ENCODE peak calls at places on chromosomes 13 and 19, in five cellular contexts. One of them, this sample, is unnamed. For H3K36me3, the result is how much of the 10 kb centered on the place peaks cover.

GRCh38 chr13:52599853-52600603 is 42.2 kb upstream of the HNRNPA1L2 start:
- DNase-seq in endodermal cell: peak
- DNase-seq in CD8-positive, alpha-beta T cell: no peak
- DNase-seq in heart right ventricle: peak
- DNase-seq in naive thymus-derived CD4-positive, alpha-beta T cell: no peak
- DNase-seq in this sample: no peak

GRCh38 chr13:66914155-66914554 is 316.0 kb downstream of the PCDH9 start:
- DNase-seq in endodermal cell: no peak
- DNase-seq in naive thymus-derived CD4-positive, alpha-beta T cell: no peak
- DNase-seq in CD8-positive, alpha-beta T cell: no peak
- DNase-seq in heart right ventricle: no peak
- DNase-seq in this sample: no peak

GRCh38 chr19:42122691-42123607 is 9.3 kb downstream of the POU2F2 start:
- DNase-seq in CD8-positive, alpha-beta T cell: peak
- DNase-seq in heart right ventricle: no peak
- DNase-seq in naive thymus-derived CD4-positive, alpha-beta T cell: no peak
- DNase-seq in endodermal cell: no peak
- DNase-seq in this sample: peak

GRCh38 chr19:49939721-49940481 is 10.6 kb upstream of the NUP62 start:
- DNase-seq in CD8-positive, alpha-beta T cell: no peak
- DNase-seq in heart right ventricle: no peak
- DNase-seq in endodermal cell: peak
- DNase-seq in naive thymus-derived CD4-positive, alpha-beta T cell: no peak
- DNase-seq in this sample: no peak

GRCh38 chr19:7358102-7358597 is 9.4 kb downstream of the ARHGEF18 start:
- DNase-seq in CD8-positive, alpha-beta T cell: no peak
- DNase-seq in endodermal cell: no peak
- DNase-seq in heart right ventricle: no peak
- DNase-seq in naive thymus-derived CD4-positive, alpha-beta T cell: no peak
- DNase-seq in this sample: no peak

GRCh38 chr13:23087884-23088283 is 92.9 kb upstream of the SGCG start:
- DNase-seq in naive thymus-derived CD4-positive, alpha-beta T cell: no peak
- DNase-seq in CD8-positive, alpha-beta T cell: no peak
- DNase-seq in endodermal cell: peak
- DNase-seq in heart right ventricle: no peak
- DNase-seq in this sample: no peak

GRCh38 chr13:46582190-46582589 is 29.2 kb downstream of the LRCH1 start:
- DNase-seq in naive thymus-derived CD4-positive, alpha-beta T cell: no peak
- DNase-seq in endodermal cell: no peak
- DNase-seq in heart right ventricle: no peak
- DNase-seq in CD8-positive, alpha-beta T cell: no peak
- DNase-seq in this sample: no peak

GRCh38 chr13:89862011-89862690 is 1485.3 kb upstream of the MIR17HG start:
- DNase-seq in naive thymus-derived CD4-positive, alpha-beta T cell: no peak
- DNase-seq in heart right ventricle: no peak
- DNase-seq in endodermal cell: no peak
- DNase-seq in CD8-positive, alpha-beta T cell: no peak
- DNase-seq in this sample: no peak

GRCh38 chr13:46627462-46627861 is 74.5 kb downstream of the LRCH1 start:
- DNase-seq in naive thymus-derived CD4-positive, alpha-beta T cell: no peak
- DNase-seq in endodermal cell: no peak
- DNase-seq in heart right ventricle: no peak
- DNase-seq in CD8-positive, alpha-beta T cell: no peak
- DNase-seq in this sample: no peak

GRCh38 chr13:31870511-31870910 is 131.2 kb downstream of the RXFP2 start:
- DNase-seq in CD8-positive, alpha-beta T cell: no peak
- DNase-seq in heart right ventricle: no peak
- DNase-seq in endodermal cell: no peak
- DNase-seq in naive thymus-derived CD4-positive, alpha-beta T cell: no peak
- DNase-seq in this sample: no peak
- H3K36me3 ChIP-seq in CD8-positive, alpha-beta T cell: under half
- H3K36me3 ChIP-seq in heart right ventricle: under half
- H3K36me3 ChIP-seq in endodermal cell: under half
- H3K36me3 ChIP-seq in naive thymus-derived CD4-positive, alpha-beta T cell: under half
- H3K36me3 ChIP-seq in this sample: under half

DNA sequence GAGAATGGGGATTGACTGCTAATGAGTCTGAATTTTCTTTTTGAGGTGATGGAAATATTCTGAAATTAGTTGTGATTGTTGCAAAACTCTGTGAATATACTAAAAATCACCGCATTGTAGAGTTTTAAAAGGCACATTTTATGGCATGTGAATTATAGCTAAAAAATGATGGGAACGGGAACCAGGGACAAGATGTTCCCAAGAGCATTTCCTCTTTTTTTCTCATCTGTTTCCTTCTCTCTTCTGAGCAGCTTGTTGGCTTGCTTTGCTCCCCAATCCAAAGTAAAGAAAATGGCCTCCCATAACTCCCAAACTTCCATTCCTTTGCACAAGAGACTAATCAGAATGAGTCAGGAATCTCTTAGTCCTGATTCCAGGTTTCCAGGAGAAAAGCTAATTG is 459.2 kb downstream of the TSHZ3 start:
- DNase-seq in naive thymus-derived CD4-positive, alpha-beta T cell: no peak
- DNase-seq in CD8-positive, alpha-beta T cell: no peak
- DNase-seq in heart right ventricle: no peak
- DNase-seq in endodermal cell: no peak
- DNase-seq in this sample: no peak
- H3K36me3 ChIP-seq in naive thymus-derived CD4-positive, alpha-beta T cell: under half
- H3K36me3 ChIP-seq in CD8-positive, alpha-beta T cell: under half
- H3K36me3 ChIP-seq in heart right ventricle: under half
- H3K36me3 ChIP-seq in endodermal cell: under half
- H3K36me3 ChIP-seq in this sample: under half

GRCh38 chr13:36362914-36363313 is 16.7 kb upstream of the SPART start:
- DNase-seq in naive thymus-derived CD4-positive, alpha-beta T cell: no peak
- DNase-seq in CD8-positive, alpha-beta T cell: no peak
- DNase-seq in endodermal cell: no peak
- DNase-seq in heart right ventricle: no peak
- DNase-seq in this sample: no peak
- H3K36me3 ChIP-seq in naive thymus-derived CD4-positive, alpha-beta T cell: under half
- H3K36me3 ChIP-seq in CD8-positive, alpha-beta T cell: under half
- H3K36me3 ChIP-seq in endodermal cell: under half
- H3K36me3 ChIP-seq in heart right ventricle: under half
- H3K36me3 ChIP-seq in this sample: under half

GRCh38 chr19:2132731-2133490 is 18.5 kb downstream of the AP3D1 start:
- DNase-seq in CD8-positive, alpha-beta T cell: no peak
- DNase-seq in heart right ventricle: no peak
- DNase-seq in endodermal cell: no peak
- DNase-seq in naive thymus-derived CD4-positive, alpha-beta T cell: no peak
- DNase-seq in this sample: no peak
- H3K36me3 ChIP-seq in CD8-positive, alpha-beta T cell: under half
- H3K36me3 ChIP-seq in heart right ventricle: half or more
- H3K36me3 ChIP-seq in endodermal cell: half or more
- H3K36me3 ChIP-seq in naive thymus-derived CD4-positive, alpha-beta T cell: under half
- H3K36me3 ChIP-seq in this sample: half or more

GRCh38 chr19:46321653-46322052 is 24.8 kb downstream of the HIF3A start:
- DNase-seq in endodermal cell: no peak
- DNase-seq in CD8-positive, alpha-beta T cell: no peak
- DNase-seq in heart right ventricle: no peak
- DNase-seq in naive thymus-derived CD4-positive, alpha-beta T cell: no peak
- DNase-seq in this sample: no peak

GRCh38 chr19:46317339-46317738 is 20.5 kb downstream of the HIF3A start:
- DNase-seq in naive thymus-derived CD4-positive, alpha-beta T cell: no peak
- DNase-seq in CD8-positive, alpha-beta T cell: no peak
- DNase-seq in heart right ventricle: no peak
- DNase-seq in endodermal cell: no peak
- DNase-seq in this sample: no peak

GRCh38 chr19:46319620-46320019 is 22.8 kb downstream of the HIF3A start:
- DNase-seq in naive thymus-derived CD4-positive, alpha-beta T cell: no peak
- DNase-seq in heart right ventricle: no peak
- DNase-seq in endodermal cell: no peak
- DNase-seq in CD8-positive, alpha-beta T cell: no peak
- DNase-seq in this sample: no peak

GRCh38 chr19:46324277-46324676 is 22.6 kb upstream of the PPP5C start:
- DNase-seq in heart right ventricle: no peak
- DNase-seq in CD8-positive, alpha-beta T cell: no peak
- DNase-seq in naive thymus-derived CD4-positive, alpha-beta T cell: no peak
- DNase-seq in endodermal cell: no peak
- DNase-seq in this sample: no peak

GRCh38 chr19:46320559-46320958 is 23.7 kb downstream of the HIF3A start:
- DNase-seq in CD8-positive, alpha-beta T cell: no peak
- DNase-seq in endodermal cell: no peak
- DNase-seq in naive thymus-derived CD4-positive, alpha-beta T cell: no peak
- DNase-seq in heart right ventricle: no peak
- DNase-seq in this sample: no peak
- H3K36me3 ChIP-seq in CD8-positive, alpha-beta T cell: under half
- H3K36me3 ChIP-seq in endodermal cell: under half
- H3K36me3 ChIP-seq in naive thymus-derived CD4-positive, alpha-beta T cell: under half
- H3K36me3 ChIP-seq in heart right ventricle: half or more
- H3K36me3 ChIP-seq in this sample: under half

DNA sequence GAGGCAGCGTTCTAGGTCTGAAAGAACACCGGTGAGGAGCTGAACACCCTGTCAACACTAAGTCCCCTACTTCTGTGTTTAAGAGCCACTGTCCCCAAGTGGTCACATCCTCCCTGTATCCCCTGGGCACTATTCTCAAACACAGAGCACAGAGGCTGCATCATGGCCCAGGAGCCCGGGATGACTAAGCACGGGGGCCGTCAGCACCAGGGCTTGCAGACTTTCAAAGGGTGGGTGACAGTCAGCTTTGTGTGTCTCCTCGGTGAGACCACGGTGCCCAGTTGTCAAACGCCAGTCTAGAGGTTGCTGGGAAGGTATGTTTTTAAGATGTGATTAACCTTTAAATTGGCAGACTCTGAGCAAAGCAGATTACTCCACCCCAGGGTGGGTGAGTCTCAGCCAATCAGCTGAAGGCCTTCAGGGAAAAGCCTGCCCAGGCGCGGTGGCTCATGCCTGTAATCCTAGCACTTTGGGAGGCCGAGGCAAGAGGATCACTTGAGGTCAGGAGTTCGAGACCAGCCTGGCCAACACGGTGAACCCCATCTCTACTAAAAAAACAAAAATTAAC is 8.0 kb downstream of the MAP2K2 start:
- DNase-seq in endodermal cell: no peak
- DNase-seq in heart right ventricle: no peak
- DNase-seq in naive thymus-derived CD4-positive, alpha-beta T cell: no peak
- DNase-seq in CD8-positive, alpha-beta T cell: no peak
- DNase-seq in this sample: no peak
- H3K36me3 ChIP-seq in endodermal cell: half or more
- H3K36me3 ChIP-seq in heart right ventricle: half or more
- H3K36me3 ChIP-seq in naive thymus-derived CD4-positive, alpha-beta T cell: under half
- H3K36me3 ChIP-seq in CD8-positive, alpha-beta T cell: under half
- H3K36me3 ChIP-seq in this sample: under half